ENCODE peak calls at places on chromosomes 11 and 22, in ten cellular contexts. T, G, U, S, M, H, F, O, L and Z are unnamed samples.

GRCh38 chr22:27993774-27994350 is 74.8 kb upstream of the PITPNB start:
- DNase-seq in T (no peak), M (no peak), G (peak), H (no peak), U (no peak), L (peak), S (no peak), F (no peak), O (no peak), Z (no peak)

GRCh38 chr11:83175815-83176214 is 17.7 kb upstream of the ANKRD42 start:
- DNase-seq in F (no peak), M (peak), L (no peak), O (no peak), H (no peak), G (no peak), S (no peak), U (no peak), T (no peak), Z (no peak)

GRCh38 chr11:30453705-30454104 is 130.8 kb downstream of the ARL14EP start:
- DNase-seq in M (no peak), S (no peak), L (no peak), G (no peak), H (no peak), U (no peak), T (no peak), F (no peak), O (no peak), Z (no peak)

GRCh38 chr11:117366183-117366582 is 38.5 kb downstream of the CEP164 start:
- DNase-seq in T (no peak), L (no peak), S (no peak), G (no peak), M (no peak), F (no peak), U (no peak), O (no peak), H (no peak), Z (no peak)

GRCh38 chr11:7488681-7489080 is 3.4 kb downstream of the OLFML1 start:
- DNase-seq in O (no peak), U (no peak), T (no peak), L (no peak), F (no peak), M (no peak), S (no peak), G (no peak), H (no peak), Z (no peak)

GRCh38 chr11:133082851-133083488 is 449.3 kb downstream of the OPCML start:
- DNase-seq in O (peak), L (peak), U (peak), G (peak), F (peak), M (peak), H (peak), S (peak), T (no peak), Z (no peak)

GRCh38 chr22:37804886-37805857 is 2.6 kb upstream of the GCAT start:
- DNase-seq in L (peak), F (peak), U (peak), S (peak), M (peak), G (peak), O (peak), H (peak), T (peak), Z (no peak)

GRCh38 chr11:95625164-95626017 is 164.2 kb downstream of the FAM76B start:
- DNase-seq in T (no peak), L (no peak), O (no peak), H (no peak), M (no peak), S (no peak), G (no peak), U (no peak), F (no peak), Z (no peak)

GRCh38 chr11:30855383-30856006 is 269.3 kb upstream of the MPPED2 start:
- DNase-seq in M (peak), G (no peak), L (no peak), O (no peak), S (no peak), H (no peak), T (peak), U (no peak), F (no peak), Z (no peak)

GRCh38 chr11:61041755-61042518 is 60.4 kb upstream of the CD5 start:
- DNase-seq in T (peak), U (peak), G (peak), F (peak), S (peak), O (peak), M (no peak), H (peak), L (peak), Z (no peak)

GRCh38 chr11:75135021-75135650 is 15.8 kb upstream of the SLCO2B1 start:
- DNase-seq in L (no peak), F (no peak), O (no peak), T (no peak), U (no peak), G (no peak), M (no peak), H (no peak), S (no peak), Z (no peak)

GRCh38 chr11:32043737-32044515 is 46.9 kb upstream of the RCN1 start:
- DNase-seq in S (no peak), L (no peak), U (no peak), O (no peak), G (no peak), T (no peak), F (no peak), M (no peak), H (no peak), Z (no peak)

GRCh38 chr11:129283141-129283540 is 91.0 kb upstream of the ARHGAP32 start:
- DNase-seq in M (no peak), U (no peak), F (no peak), L (no peak), O (no peak), T (no peak), S (no peak), G (no peak), H (no peak), Z (no peak)

GRCh38 chr11:62001450-62002178 is 34.2 kb upstream of the FTH1 start:
- DNase-seq in G (no peak), T (no peak), S (no peak), H (no peak), O (no peak), U (no peak), F (no peak), L (no peak), M (peak), Z (no peak)

GRCh38 chr11:15342163-15342562 is 227.4 kb downstream of the INSC start:
- DNase-seq in S (no peak), H (no peak), L (no peak), O (no peak), U (no peak), F (no peak), M (no peak), G (no peak), T (no peak), Z (no peak)

GRCh38 chr11:8759634-8760033 is 77.0 kb downstream of the RPL27A start:
- DNase-seq in T (no peak), U (no peak), G (no peak), L (no peak), S (no peak), M (no peak), O (no peak), F (no peak), H (no peak), Z (no peak)

GRCh38 chr11:123585721-123586120 is 68.7 kb downstream of the SCN3B start:
- DNase-seq in L (no peak), T (no peak), O (no peak), H (no peak), S (no peak), M (no peak), G (no peak), U (no peak), F (no peak), Z (no peak)

GRCh38 chr11:31761636-31762035 is 49.5 kb downstream of the PAX6 start:
- DNase-seq in U (no peak), T (no peak), O (no peak), M (no peak), H (no peak), G (no peak), L (no peak), S (no peak), F (no peak), Z (no peak)

GRCh38 chr11:122642971-122643370 is 12.6 kb upstream of the UBASH3B start:
- DNase-seq in M (peak), L (no peak), G (no peak), U (no peak), F (no peak), T (no peak), S (no peak), H (no peak), O (no peak), Z (no peak)